ENCODE peak calls at places on chromosomes 16 and 17, in five cellular contexts. H is lung; A is tibial artery; X is mucosa of descending colon; V is CD8-positive, alpha-beta T cell. J is an unnamed sample. For H3K36me3, the result is how much of the 10 kb centered on the place peaks cover.

GRCh38 chr17:1561420-1562177 is 993 bp downstream of the PITPNA start:
- DNase-seq in V (no peak), X (peak), H (no peak), A (no peak), J (no peak)

GRCh38 chr16:53743149-53743566 is 39.2 kb downstream of the FTO start:
- DNase-seq in A (no peak), X (no peak), V (no peak), H (no peak), J (no peak)

GRCh38 chr17:36940313-36941264 is 3.3 kb downstream of the LHX1 start:
- DNase-seq in X (no peak), V (no peak), H (no peak), A (no peak), J (no peak)

GRCh38 chr17:40540448-40540847 is 24.8 kb downstream of the CCR7 start:
- DNase-seq in H (no peak), V (no peak), A (peak), X (peak), J (no peak)

GRCh38 chr17:1434150-1434549 is 21.9 kb downstream of the CRK start:
- DNase-seq in A (no peak), H (no peak), X (no peak), V (no peak), J (no peak)

GRCh38 chr17:16486373-16487250 is 5.4 kb downstream of the LRRC75A start:
- DNase-seq in H (peak), A (peak), V (no peak), X (peak), J (peak)

GRCh38 chr16:89194340-89195311 is 5.7 kb downstream of the SLC22A31 start:
- DNase-seq in H (no peak), V (no peak), X (peak), A (no peak), J (no peak)

GRCh38 chr16:20051611-20052010 is 22.1 kb downstream of the GPR139 start:
- DNase-seq in A (no peak), V (no peak), X (no peak), H (no peak), J (no peak)

GRCh38 chr17:27504188-27504995 is 48.1 kb downstream of the KSR1 start:
- DNase-seq in V (no peak), H (no peak), A (no peak), X (no peak), J (no peak)

GRCh38 chr16:77540656-77541055 is 105.8 kb upstream of the ADAMTS18 start:
- DNase-seq in A (no peak), X (no peak), H (no peak), V (no peak), J (no peak)

GRCh38 chr16:27242868-27243590 is 25.5 kb downstream of the NSMCE1 start:
- DNase-seq in X (no peak), A (peak), V (no peak), H (no peak), J (no peak)

GRCh38 chr16:85370881-85371651 is 242.1 kb upstream of the GSE1 start:
- DNase-seq in X (peak), A (peak), H (peak), V (no peak), J (no peak)

GRCh38 chr16:16988963-16989362 is 481.8 kb downstream of the XYLT1 start:
- DNase-seq in X (no peak), A (no peak), H (no peak), V (no peak), J (no peak)

GRCh38 chr17:49214665-49215360 is 4.3 kb downstream of the ABI3 start:
- DNase-seq in V (no peak), X (no peak), A (no peak), H (no peak), J (no peak)

GRCh38 chr17:82681547-82681946 is 17.0 kb downstream of the RAB40B start:
- DNase-seq in V (no peak), X (no peak), A (no peak), H (no peak), J (no peak)

GRCh38 chr16:62021295-62021694 is 14.9 kb downstream of the CDH8 start:
- DNase-seq in A (no peak), X (no peak), H (no peak), V (no peak), J (no peak)

GRCh38 chr16:17375388-17376304 is 95.1 kb downstream of the XYLT1 start:
- DNase-seq in X (no peak), A (no peak), V (no peak), H (no peak), J (no peak)

GRCh38 chr17:37283414-37283961 is 92.3 kb upstream of the C17orf78 start:
- DNase-seq in A (no peak), X (no peak), V (no peak), H (no peak), J (no peak)

GRCh38 chr17:76139261-76139752 is 1.7 kb downstream of the FOXJ1 start:
- DNase-seq in H (no peak), X (no peak), V (no peak), A (no peak), J (no peak)

GRCh38 chr17:76051071-76051467 is 21.2 kb downstream of the SRP68 start:
- DNase-seq in H (no peak), V (no peak), A (no peak), X (no peak), J (no peak)

GRCh38 chr17:16924701-16925440 is 47.0 kb downstream of the TNFRSF13B start:
- DNase-seq in A (peak), V (no peak), X (no peak), H (no peak), J (peak)

GRCh38 chr17:66620528-66620927 is 214.4 kb upstream of the CACNG5 start:
- DNase-seq in H (no peak), X (no peak), A (no peak), V (no peak), J (no peak)

GRCh38 chr17:75877752-75878173 is 618 bp downstream of the TRIM47 start:
- DNase-seq in H (peak), V (peak), X (peak), A (peak), J (peak)

GRCh38 chr17:8954339-8954738 is 11.2 kb downstream of the PIK3R5 start:
- DNase-seq in X (peak), H (peak), V (peak), A (peak), J (peak)

GRCh38 chr17:81071761-81072741 is 37.1 kb downstream of the BAIAP2 start:
- DNase-seq in A (no peak), V (no peak), H (peak), X (no peak), J (no peak)

GRCh38 chr16:57761301-57761700 is 25.7 kb downstream of the KATNB1 start:
- DNase-seq in H (no peak), A (no peak), X (peak), V (no peak), J (no peak)

GRCh38 chr16:88306860-88307545 is 75.8 kb upstream of the ZNF469 start:
- DNase-seq in X (peak), A (no peak), H (no peak), V (no peak), J (peak)

DNA sequence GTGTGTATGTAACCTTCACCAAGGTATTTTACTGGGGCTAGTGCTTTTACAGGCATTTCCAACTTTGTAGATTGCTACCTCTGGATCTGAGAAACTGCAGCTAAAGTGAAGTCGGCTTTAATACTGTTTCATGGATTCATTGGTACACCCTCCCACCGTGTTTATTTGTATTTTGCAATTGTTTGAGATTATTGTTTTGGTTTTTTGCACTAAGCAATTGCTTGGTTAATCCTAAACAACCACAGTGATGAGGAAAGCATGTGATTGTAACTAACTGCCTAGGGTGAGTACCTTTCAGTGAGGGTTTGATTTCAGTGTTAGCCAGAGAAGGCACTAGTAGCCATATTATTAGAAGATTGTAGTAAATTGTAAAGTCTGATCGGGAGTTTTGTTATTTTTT is 3.3 kb downstream of the LUC7L3 start:
- DNase-seq in X (no peak), A (no peak), H (no peak), V (no peak), J (no peak)
- H3K4me3 ChIP-seq in X (no peak), A (no peak), H (no peak), V (no peak), J (peak)

GRCh38 chr17:55317284-55317683 is 52.5 kb downstream of the HLF start:
- DNase-seq in X (no peak), V (no peak), H (no peak), A (no peak), J (no peak)

GRCh38 chr17:55314784-55315491 is 50.2 kb downstream of the HLF start:
- DNase-seq in A (no peak), H (no peak), V (no peak), X (no peak), J (no peak)

GRCh38 chr17:55314061-55314783 is 49.5 kb downstream of the HLF start:
- DNase-seq in H (no peak), V (no peak), X (no peak), A (no peak), J (no peak)

GRCh38 chr17:55318081-55318480 is 53.3 kb downstream of the HLF start:
- DNase-seq in X (no peak), V (no peak), A (no peak), H (no peak), J (no peak)

DNA sequence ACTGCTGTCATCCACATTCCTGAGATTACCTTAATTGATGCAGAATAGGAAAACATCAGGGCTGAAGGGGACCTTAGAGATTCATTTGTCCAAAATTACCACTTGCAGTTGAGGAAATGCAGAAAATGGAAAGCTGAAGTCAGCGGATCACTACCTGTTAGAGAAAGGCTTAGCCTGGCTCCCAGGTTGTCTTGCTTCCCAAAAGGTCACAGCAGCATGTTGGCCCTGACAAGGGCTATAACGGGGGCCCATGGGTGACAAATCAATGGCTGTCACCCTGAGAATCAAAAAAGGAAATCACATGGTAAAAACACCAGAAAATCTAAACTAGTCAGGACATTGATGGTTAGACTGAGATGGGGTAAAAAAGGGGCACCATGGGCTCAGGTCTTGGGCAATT is 51.7 kb downstream of the HLF start:
- DNase-seq in H (no peak), A (no peak), X (no peak), V (no peak), J (no peak)
- TF ChIP-seq CTCF in H (no peak), A (no peak), X (no peak), V (no peak), J (no peak)

DNA sequence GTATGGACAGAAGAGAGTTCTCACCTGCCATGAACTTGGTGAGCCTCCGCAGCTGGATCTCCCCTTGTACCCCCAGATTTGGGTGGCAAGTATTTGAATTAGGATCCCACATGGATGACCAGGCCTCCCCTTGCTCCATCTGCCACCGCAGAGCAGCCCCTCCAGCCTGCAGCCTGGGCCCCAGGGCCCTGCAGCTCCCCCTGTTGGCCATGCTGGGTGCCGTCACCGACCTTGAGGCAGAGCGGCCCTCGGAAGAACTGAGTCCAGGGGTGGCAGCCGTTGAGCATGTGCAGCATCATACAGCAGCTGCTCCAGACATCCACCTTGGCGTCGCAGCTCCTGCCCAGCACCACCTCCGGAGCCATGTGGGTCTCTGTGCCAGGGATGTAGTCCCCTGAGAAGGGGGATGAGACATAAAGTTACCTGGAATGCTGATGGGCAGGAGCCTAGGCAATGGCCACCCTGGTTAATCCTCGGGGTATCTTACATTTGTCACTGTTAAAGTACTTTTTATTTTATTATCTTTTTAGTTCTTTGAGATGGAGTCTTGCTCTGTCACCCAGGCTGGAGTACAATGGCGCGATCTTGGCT is 9.0 kb upstream of the SPATA32 start:
- DNase-seq in X (no peak), V (peak), H (no peak), A (no peak), J (no peak)
- H3K36me3 ChIP-seq in X (under half), V (half or more), H (half or more), A (half or more), J (half or more)

GRCh38 chr17:79519601-79520000 is 91.2 kb downstream of the RBFOX3 start:
- DNase-seq in V (no peak), X (no peak), H (no peak), A (no peak), J (no peak)

GRCh38 chr17:79517812-79518211 is 93.0 kb downstream of the RBFOX3 start:
- DNase-seq in X (no peak), A (no peak), V (no peak), H (no peak), J (no peak)

GRCh38 chr17:79520134-79520892 is 90.5 kb downstream of the RBFOX3 start:
- DNase-seq in H (no peak), V (no peak), X (no peak), A (no peak), J (no peak)

GRCh38 chr17:79519152-79519523 is 91.7 kb downstream of the RBFOX3 start:
- DNase-seq in V (no peak), X (no peak), H (no peak), A (no peak), J (no peak)

GRCh38 chr17:79518330-79519151 is 92.3 kb downstream of the RBFOX3 start:
- DNase-seq in A (no peak), H (no peak), X (no peak), V (no peak), J (no peak)
- H3K4me3 ChIP-seq in A (no peak), H (no peak), X (no peak), V (no peak), J (no peak)

DNA sequence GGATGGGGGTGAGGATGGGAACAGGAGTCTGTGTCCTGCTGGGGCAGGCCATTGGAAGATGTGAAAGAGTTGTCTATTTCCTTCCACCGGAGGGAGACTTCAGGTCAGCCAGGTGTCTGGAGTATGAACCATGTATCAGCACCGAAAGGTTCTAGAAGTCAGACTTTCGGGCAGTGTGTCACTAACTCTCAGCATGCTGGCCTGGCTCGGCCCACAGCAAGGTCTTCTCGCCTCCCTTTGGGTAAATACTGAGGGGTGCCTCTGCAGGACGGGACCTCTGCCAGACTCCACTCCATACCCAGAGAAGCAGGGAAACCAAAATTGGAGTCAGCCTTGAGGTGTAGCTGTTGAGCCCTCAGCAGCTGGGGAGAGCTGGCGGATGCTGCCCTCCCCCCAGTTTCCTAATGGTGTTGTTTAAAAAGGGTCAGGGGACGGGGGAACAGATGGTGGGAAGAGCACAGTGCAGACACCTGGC is 507 bp downstream of the CIITA start:
- DNase-seq in V (no peak), X (no peak), H (no peak), A (peak), J (no peak)
- TF ChIP-seq CTCF in V (no peak), X (no peak), H (no peak), A (no peak), J (no peak)

GRCh38 chr16:70381604-70382342 is 35.1 kb downstream of the DDX19A start:
- DNase-seq in A (no peak), X (no peak), V (no peak), H (no peak), J (no peak)

GRCh38 chr16:70378869-70379493 is 32.3 kb downstream of the DDX19A start:
- DNase-seq in X (no peak), A (no peak), V (no peak), H (no peak), J (no peak)

GRCh38 chr16:70380919-70381603 is 34.4 kb downstream of the DDX19A start:
- DNase-seq in A (peak), H (peak), X (peak), V (peak), J (peak)

GRCh38 chr16:70377782-70378181 is 31.1 kb downstream of the DDX19A start:
- DNase-seq in H (no peak), X (no peak), V (no peak), A (no peak), J (no peak)

GRCh38 chr16:70380205-70380918 is 33.7 kb downstream of the DDX19A start:
- DNase-seq in H (peak), A (peak), V (peak), X (peak), J (peak)
- H3K36me3 ChIP-seq in H (under half), A (under half), V (under half), X (under half), J (under half)

DNA sequence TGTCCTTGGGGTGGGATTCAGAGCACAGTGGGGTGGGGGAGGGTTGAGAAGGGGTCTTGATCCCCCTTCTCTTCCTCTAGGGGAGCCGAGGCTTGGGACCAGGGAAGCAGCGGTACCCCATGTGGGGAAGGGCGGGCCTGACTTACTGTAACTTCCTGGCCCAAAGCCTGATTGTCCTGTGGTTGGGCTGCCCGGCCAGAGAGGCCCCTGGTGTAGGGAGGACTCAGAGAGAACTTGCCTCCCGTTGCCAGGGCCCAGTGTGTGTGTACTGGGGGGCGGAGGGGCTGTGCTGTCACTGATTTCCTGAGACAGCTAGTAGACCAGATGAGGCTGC is 16.8 kb downstream of the SOCS3 start:
- DNase-seq in V (no peak), H (peak), X (peak), A (peak), J (peak)
- H3K4me3 ChIP-seq in V (peak), H (no peak), X (no peak), A (peak), J (peak)